ENCODE peak calls at places on chromosome 7, in six cellular contexts. Y is IMR-90, D is H1, L is neuronal stem cell, R is mesenchymal stem cell, F is H9. K is an unnamed sample. For H3K4me1, the result is how much of the 10 kb centered on the place peaks cover.

GRCh38 chr7:47452715-47453092 is 129.2 kb downstream of the TNS3 start:
- DNase-seq in Y (no peak), D (no peak), L (no peak), R (no peak), F (no peak), K (no peak)

GRCh38 chr7:87216701-87217508 is 2.6 kb downstream of the TMEM243 start:
- DNase-seq in Y (no peak), D (no peak), L (no peak), R (no peak), F (no peak), K (no peak)

GRCh38 chr7:69677054-69677847 is 79.0 kb downstream of the AUTS2 start:
- DNase-seq in Y (no peak), D (no peak), L (no peak), R (no peak), F (no peak), K (no peak)

GRCh38 chr7:80488406-80488805 is 23.5 kb downstream of the GNAT3 start:
- DNase-seq in Y (peak), D (no peak), L (no peak), R (peak), F (no peak), K (peak)

GRCh38 chr7:18420758-18421157 is 74.8 kb upstream of the HDAC9 start:
- DNase-seq in Y (peak), D (no peak), L (no peak), R (peak), F (no peak), K (peak)

GRCh38 chr7:43905954-43906326 is 456 bp downstream of the URGCP start:
- DNase-seq in Y (peak), D (no peak), L (no peak), R (peak), F (peak), K (peak)

GRCh38 chr7:43038229-43038628 is 74.2 kb upstream of the HECW1 start:
- DNase-seq in Y (peak), D (no peak), L (no peak), R (peak), F (no peak), K (peak)

GRCh38 chr7:37062019-37062418 is 337.7 kb upstream of the AOAH start:
- DNase-seq in Y (peak), D (no peak), L (no peak), R (no peak), F (no peak), K (no peak)

DNA sequence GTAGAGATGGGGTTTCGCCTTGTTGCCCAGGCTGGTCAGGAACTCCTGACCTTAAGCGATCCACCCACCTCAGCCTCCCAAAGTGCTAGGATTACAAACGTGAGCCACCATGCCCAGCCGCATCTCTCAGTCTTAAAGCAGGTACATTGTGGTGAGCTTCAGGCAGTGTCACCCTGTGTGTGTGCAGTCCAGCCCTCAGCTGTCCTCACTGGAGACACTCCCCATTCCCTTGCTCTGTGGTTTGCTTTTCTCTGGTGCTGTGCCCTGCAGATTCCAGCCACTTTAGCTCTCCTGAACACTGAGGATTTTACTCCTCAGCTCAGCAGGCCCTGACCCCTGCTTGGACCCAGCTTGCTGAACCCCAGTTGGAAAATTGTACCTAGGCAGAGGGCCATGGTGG is 6.1 kb downstream of the TRRAP start:
- DNase-seq in Y (no peak), D (no peak), L (no peak), R (no peak), F (no peak), K (no peak)
- H4K91ac ChIP-seq in Y (no peak), D (no peak), L (no peak), R (no peak), F (no peak), K (no peak)

GRCh38 chr7:1043552-1044188 is 676 bp upstream of the GPR146 start:
- DNase-seq in Y (no peak), D (no peak), L (no peak), R (no peak), F (no peak), K (peak)
- H3K4me1 ChIP-seq in Y (under half), D (under half), L (under half), R (under half), F (under half), K (under half)

DNA sequence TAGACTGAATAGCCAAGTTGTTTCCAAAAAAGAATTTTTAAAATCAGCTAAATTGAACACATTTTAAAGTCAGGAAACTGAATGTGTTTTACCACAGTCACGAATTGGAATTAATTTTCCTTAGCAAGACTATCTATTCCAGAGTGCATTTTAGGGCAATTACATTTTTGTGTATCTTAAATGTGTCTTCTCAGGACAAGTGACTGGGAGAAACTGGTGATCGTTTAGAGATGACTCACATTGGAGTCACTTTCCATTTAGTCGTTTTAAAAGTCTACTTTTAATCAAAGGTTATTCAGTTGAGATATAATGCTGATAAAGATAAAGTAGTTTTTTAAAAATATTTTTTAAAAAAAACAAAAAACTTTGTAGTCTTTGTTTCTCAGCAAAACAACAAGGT is 191.7 kb upstream of the SLC26A5 start:
- DNase-seq in Y (peak), D (no peak), L (no peak), R (peak), F (no peak), K (no peak)
- H4K91ac ChIP-seq in Y (peak), D (no peak), L (no peak), R (no peak), F (no peak), K (no peak)

GRCh38 chr7:107149863-107150262 is 18.9 kb upstream of the HBP1 start:
- DNase-seq in Y (no peak), D (no peak), L (no peak), R (no peak), F (no peak), K (no peak)
- H3K4me1 ChIP-seq in Y (under half), D (under half), L (under half), R (under half), F (under half), K (under half)

DNA sequence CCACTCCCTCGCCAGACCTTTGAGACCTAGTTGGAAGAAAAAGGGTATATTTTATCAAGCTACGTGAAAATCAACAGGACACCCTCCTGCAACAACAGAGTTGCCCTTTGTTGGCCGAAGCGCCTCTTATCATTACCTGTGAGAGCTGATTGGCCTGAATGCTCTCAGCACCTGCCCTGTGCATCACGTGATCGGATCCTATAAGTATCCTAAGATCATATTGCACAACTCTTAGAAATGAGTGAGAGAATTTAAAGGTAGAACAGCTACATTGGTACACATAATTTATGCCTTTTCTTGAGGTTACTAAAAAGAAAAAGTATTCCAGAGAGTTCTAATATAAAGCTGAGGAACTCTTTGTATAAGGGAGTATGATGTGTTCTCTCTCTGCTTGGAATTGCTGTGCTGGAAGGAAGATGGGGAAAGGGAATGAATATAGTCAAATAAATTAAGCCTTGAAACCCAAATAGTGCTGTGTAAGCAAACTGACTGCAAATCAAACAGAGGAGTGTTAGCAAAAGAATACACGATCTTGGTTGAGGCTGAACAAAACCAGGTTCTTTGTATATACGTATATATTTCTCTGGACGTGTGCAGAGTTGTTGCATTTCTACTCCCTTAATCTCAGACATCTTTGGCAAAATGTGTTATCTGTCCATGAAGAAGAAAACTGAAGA is 69.3 kb downstream of the LRRC4 start:
- DNase-seq in Y (no peak), D (no peak), L (no peak), R (no peak), F (no peak), K (no peak)
- H4K91ac ChIP-seq in Y (no peak), D (no peak), L (no peak), R (no peak), F (no peak), K (no peak)

GRCh38 chr7:29995652-29996051 is 6.1 kb upstream of the SCRN1 start:
- DNase-seq in Y (peak), D (no peak), L (no peak), R (no peak), F (no peak), K (no peak)

GRCh38 chr7:30003098-30003497 is 13.5 kb upstream of the SCRN1 start:
- DNase-seq in Y (no peak), D (no peak), L (no peak), R (no peak), F (no peak), K (peak)

GRCh38 chr7:30001953-30002352 is 12.4 kb upstream of the SCRN1 start:
- DNase-seq in Y (no peak), D (no peak), L (no peak), R (no peak), F (no peak), K (no peak)

GRCh38 chr7:29996321-29996720 is 6.7 kb upstream of the SCRN1 start:
- DNase-seq in Y (no peak), D (no peak), L (no peak), R (no peak), F (no peak), K (no peak)

GRCh38 chr7:29998489-29998888 is 8.9 kb upstream of the SCRN1 start:
- DNase-seq in Y (no peak), D (no peak), L (no peak), R (no peak), F (no peak), K (no peak)
- H3K4me1 ChIP-seq in Y (under half), D (under half), L (under half), R (under half), F (under half), K (under half)

DNA sequence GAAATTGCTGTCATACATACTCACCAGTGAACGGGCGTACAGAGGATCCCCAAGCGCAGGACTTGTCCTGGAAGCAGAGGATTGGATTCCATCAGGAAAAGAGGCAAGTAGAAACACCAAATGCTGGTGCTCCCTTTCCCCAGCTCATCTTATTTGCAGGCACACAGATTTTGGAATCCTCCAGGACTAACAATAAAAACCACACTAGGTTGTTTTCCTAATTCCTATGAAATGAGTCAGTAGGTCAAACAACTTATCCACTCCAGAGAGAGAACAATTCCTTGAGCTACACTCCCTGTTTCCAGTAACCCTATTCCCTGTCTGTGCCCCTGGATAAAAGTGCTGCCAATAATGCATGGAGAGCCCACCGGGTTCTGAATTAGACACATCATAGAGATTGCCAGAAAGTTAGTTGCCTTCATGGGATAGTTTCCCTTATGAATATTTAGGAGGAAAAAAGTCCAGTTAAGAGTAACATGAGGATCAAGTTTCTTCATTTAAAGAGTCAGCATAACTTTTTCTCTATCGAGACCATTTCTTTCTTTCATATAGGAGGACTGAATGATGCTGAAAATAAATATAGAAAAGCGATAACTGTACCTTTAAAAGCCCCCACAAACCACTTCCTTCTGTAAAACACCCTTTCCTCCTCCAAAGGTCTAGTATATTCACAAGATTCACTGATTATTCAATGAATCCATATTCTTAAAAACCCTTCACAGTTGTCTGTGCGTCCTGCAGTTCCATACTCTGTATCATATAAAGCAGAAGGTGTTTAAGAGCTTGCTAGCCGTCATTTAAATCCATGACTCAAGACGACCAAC is 178.3 kb upstream of the KLF14 start:
- DNase-seq in Y (peak), D (no peak), L (no peak), R (peak), F (no peak), K (no peak)
- H4K91ac ChIP-seq in Y (peak), D (no peak), L (no peak), R (peak), F (no peak), K (no peak)

DNA sequence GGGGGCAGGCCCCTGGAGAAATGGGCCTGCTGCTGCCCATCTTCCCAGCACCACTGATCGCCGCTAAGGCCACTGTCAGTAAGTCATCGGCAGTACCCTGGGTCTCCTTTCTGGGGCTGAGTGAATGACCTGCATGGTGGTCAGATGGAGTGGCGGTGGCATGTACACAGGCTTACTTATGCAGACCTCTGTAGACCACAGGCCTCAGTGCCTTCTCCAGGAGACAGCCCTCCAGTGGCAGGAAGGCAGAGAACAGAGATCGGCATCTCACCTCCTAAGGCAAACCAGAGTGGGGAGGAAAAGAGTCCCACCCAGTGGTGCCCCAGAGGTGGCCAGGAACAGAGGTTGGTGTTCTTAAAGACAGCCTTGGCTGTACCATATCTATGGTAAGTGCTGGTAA is 22.8 kb upstream of the LRRC4 start:
- DNase-seq in Y (no peak), D (no peak), L (no peak), R (no peak), F (no peak), K (peak)
- H3K4me1 ChIP-seq in Y (under half), D (under half), L (under half), R (under half), F (under half), K (under half)

GRCh38 chr7:8579661-8580060 is 146.3 kb downstream of the NXPH1 start:
- DNase-seq in Y (no peak), D (no peak), L (no peak), R (no peak), F (no peak), K (no peak)
- H4K91ac ChIP-seq in Y (no peak), D (no peak), L (no peak), R (no peak), F (no peak), K (no peak)

DNA sequence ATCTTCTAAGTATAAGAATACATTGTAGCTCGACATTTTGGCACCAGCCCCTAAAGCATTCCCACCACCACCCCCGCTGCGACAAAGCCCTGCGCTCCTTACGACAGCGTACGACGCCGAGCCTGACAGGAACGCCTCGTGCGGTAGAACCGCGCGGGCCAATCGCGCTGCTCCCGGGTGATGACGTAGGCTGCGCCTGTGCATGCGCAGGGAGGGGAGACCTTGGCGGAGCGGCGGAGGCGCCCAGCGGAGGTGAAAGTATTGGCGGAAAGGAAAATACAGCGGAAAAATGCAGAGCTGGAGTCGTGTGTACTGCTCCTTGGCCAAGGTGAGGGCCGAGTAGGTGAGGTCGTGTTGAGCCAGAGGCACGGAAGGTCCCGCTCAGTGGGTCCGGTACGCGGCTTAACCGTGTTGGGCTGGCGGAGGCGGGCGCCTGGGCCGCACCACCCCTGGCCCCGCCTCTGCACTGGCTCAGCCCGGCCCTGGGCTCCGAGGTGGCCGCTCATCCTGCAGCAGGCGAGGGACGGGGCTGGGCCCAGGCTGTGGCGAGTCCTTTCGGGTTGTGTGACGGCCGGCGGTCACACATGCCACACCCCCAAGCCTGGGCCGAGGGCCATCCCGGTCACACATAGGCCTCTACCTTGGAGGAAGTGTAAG is at the start of gene DLD:
- DNase-seq in Y (peak), D (peak), L (peak), R (peak), F (peak), K (peak)
- H3K4me1 ChIP-seq in Y (under half), D (under half), L (under half), R (under half), F (under half), K (under half)

K was measured in trophoblast cell.